ENCODE peak calls at places on chromosomes 5 and 9, in four cellular contexts. One of them, this sample, is unnamed.

GRCh38 chr5:140043508-140043872 is 391 bp upstream of the NRG2 start:
- DNase-seq in activated CD4-positive, alpha-beta T cell treated with anti-CD3 and anti-CD28 coated beads, Interleukin-2, amount 50 U/mL, for 48 hours: peak; percentile 19
- DNase-seq in heart left ventricle: peak; percentile 25
- DNase-seq in uterus: no peak
- DNase-seq in this sample: no peak

GRCh38 chr5:122152266-122152900 is 23.0 kb downstream of the ZNF474 start:
- DNase-seq in activated CD4-positive, alpha-beta T cell treated with anti-CD3 and anti-CD28 coated beads, Interleukin-2, amount 50 U/mL, for 48 hours: no peak
- DNase-seq in heart left ventricle: no peak
- DNase-seq in uterus: no peak
- DNase-seq in this sample: no peak

GRCh38 chr9:136120438-136120844 is 1.8 kb upstream of the TMEM250 start:
- DNase-seq in activated CD4-positive, alpha-beta T cell treated with anti-CD3 and anti-CD28 coated beads, Interleukin-2, amount 50 U/mL, for 48 hours: no peak
- DNase-seq in heart left ventricle: no peak
- DNase-seq in uterus: no peak
- DNase-seq in this sample: no peak

GRCh38 chr5:74943905-74944304 is 77.7 kb upstream of the FAM169A start:
- DNase-seq in activated CD4-positive, alpha-beta T cell treated with anti-CD3 and anti-CD28 coated beads, Interleukin-2, amount 50 U/mL, for 48 hours: no peak
- DNase-seq in heart left ventricle: no peak
- DNase-seq in uterus: no peak
- DNase-seq in this sample: no peak

GRCh38 chr5:180592176-180592575 is 877 bp upstream of the SCGB3A1 start:
- DNase-seq in activated CD4-positive, alpha-beta T cell treated with anti-CD3 and anti-CD28 coated beads, Interleukin-2, amount 50 U/mL, for 48 hours: no peak
- DNase-seq in heart left ventricle: no peak
- DNase-seq in uterus: no peak
- DNase-seq in this sample: no peak

GRCh38 chr5:7392401-7393024 is 3.4 kb upstream of the ADCY2 start:
- DNase-seq in activated CD4-positive, alpha-beta T cell treated with anti-CD3 and anti-CD28 coated beads, Interleukin-2, amount 50 U/mL, for 48 hours: no peak
- DNase-seq in heart left ventricle: no peak
- DNase-seq in uterus: no peak
- DNase-seq in this sample: peak; percentile 88

GRCh38 chr5:160649304-160649703 is 202.7 kb downstream of the ATP10B start:
- DNase-seq in activated CD4-positive, alpha-beta T cell treated with anti-CD3 and anti-CD28 coated beads, Interleukin-2, amount 50 U/mL, for 48 hours: no peak
- DNase-seq in heart left ventricle: no peak
- DNase-seq in uterus: no peak
- DNase-seq in this sample: no peak

GRCh38 chr5:10460252-10460906 is 18.7 kb downstream of the ROPN1L start:
- DNase-seq in activated CD4-positive, alpha-beta T cell treated with anti-CD3 and anti-CD28 coated beads, Interleukin-2, amount 50 U/mL, for 48 hours: no peak
- DNase-seq in heart left ventricle: peak; percentile 86
- DNase-seq in uterus: peak; percentile 41
- DNase-seq in this sample: no peak

GRCh38 chr5:78009937-78010527 is 233.9 kb upstream of the TBCA start:
- DNase-seq in activated CD4-positive, alpha-beta T cell treated with anti-CD3 and anti-CD28 coated beads, Interleukin-2, amount 50 U/mL, for 48 hours: no peak
- DNase-seq in heart left ventricle: no peak
- DNase-seq in uterus: no peak
- DNase-seq in this sample: no peak

GRCh38 chr9:4147476-4148214 is 152.2 kb downstream of the GLIS3 start:
- DNase-seq in activated CD4-positive, alpha-beta T cell treated with anti-CD3 and anti-CD28 coated beads, Interleukin-2, amount 50 U/mL, for 48 hours: no peak
- DNase-seq in heart left ventricle: no peak
- DNase-seq in uterus: no peak
- DNase-seq in this sample: no peak

GRCh38 chr9:109013678-109014145 is 413 bp upstream of the CTNNAL1 start:
- DNase-seq in activated CD4-positive, alpha-beta T cell treated with anti-CD3 and anti-CD28 coated beads, Interleukin-2, amount 50 U/mL, for 48 hours: no peak
- DNase-seq in heart left ventricle: no peak
- DNase-seq in uterus: no peak
- DNase-seq in this sample: no peak

GRCh38 chr9:136599811-136600660 is 54.2 kb upstream of the NOTCH1 start:
- DNase-seq in activated CD4-positive, alpha-beta T cell treated with anti-CD3 and anti-CD28 coated beads, Interleukin-2, amount 50 U/mL, for 48 hours: no peak
- DNase-seq in heart left ventricle: no peak
- DNase-seq in uterus: no peak
- DNase-seq in this sample: no peak

GRCh38 chr5:142816577-142816976 is 46.4 kb downstream of the ARHGAP26 start:
- DNase-seq in activated CD4-positive, alpha-beta T cell treated with anti-CD3 and anti-CD28 coated beads, Interleukin-2, amount 50 U/mL, for 48 hours: no peak
- DNase-seq in heart left ventricle: peak; percentile 68
- DNase-seq in uterus: no peak
- DNase-seq in this sample: no peak

GRCh38 chr9:114588150-114588663 is 638 bp downstream of the ATP6V1G1 start:
- DNase-seq in activated CD4-positive, alpha-beta T cell treated with anti-CD3 and anti-CD28 coated beads, Interleukin-2, amount 50 U/mL, for 48 hours: no peak
- DNase-seq in heart left ventricle: no peak
- DNase-seq in uterus: no peak
- DNase-seq in this sample: no peak

GRCh38 chr5:95644351-95645042 is 2.1 kb upstream of the RFESD start:
- DNase-seq in activated CD4-positive, alpha-beta T cell treated with anti-CD3 and anti-CD28 coated beads, Interleukin-2, amount 50 U/mL, for 48 hours: peak; percentile 49
- DNase-seq in heart left ventricle: peak; percentile 20
- DNase-seq in uterus: peak; percentile 55
- DNase-seq in this sample: peak; percentile 49

GRCh38 chr5:64666058-64666457 is 24.2 kb upstream of the SHISAL2B start:
- DNase-seq in activated CD4-positive, alpha-beta T cell treated with anti-CD3 and anti-CD28 coated beads, Interleukin-2, amount 50 U/mL, for 48 hours: no peak
- DNase-seq in heart left ventricle: no peak
- DNase-seq in uterus: no peak
- DNase-seq in this sample: no peak

GRCh38 chr9:63816742-63817621 is 1468.0 kb downstream of the FOXD4L5 start:
- DNase-seq in activated CD4-positive, alpha-beta T cell treated with anti-CD3 and anti-CD28 coated beads, Interleukin-2, amount 50 U/mL, for 48 hours: peak; percentile 71
- DNase-seq in heart left ventricle: peak; percentile 83
- DNase-seq in uterus: peak; percentile 39
- DNase-seq in this sample: no peak

GRCh38 chr9:95373069-95373681 is 55.7 kb upstream of the FANCC start:
- DNase-seq in activated CD4-positive, alpha-beta T cell treated with anti-CD3 and anti-CD28 coated beads, Interleukin-2, amount 50 U/mL, for 48 hours: no peak
- DNase-seq in heart left ventricle: no peak
- DNase-seq in uterus: no peak
- DNase-seq in this sample: peak; percentile 14

GRCh38 chr9:88258012-88258411 is 119.7 kb upstream of the SPATA31C2 start:
- DNase-seq in activated CD4-positive, alpha-beta T cell treated with anti-CD3 and anti-CD28 coated beads, Interleukin-2, amount 50 U/mL, for 48 hours: no peak
- DNase-seq in heart left ventricle: peak; percentile 53
- DNase-seq in uterus: peak; percentile 48
- DNase-seq in this sample: no peak

GRCh38 chr5:53199882-53200281 is 90.3 kb upstream of the MOCS2 start:
- DNase-seq in activated CD4-positive, alpha-beta T cell treated with anti-CD3 and anti-CD28 coated beads, Interleukin-2, amount 50 U/mL, for 48 hours: no peak
- DNase-seq in heart left ventricle: no peak
- DNase-seq in uterus: no peak
- DNase-seq in this sample: no peak

GRCh38 chr5:143376195-143376772 is 27.2 kb downstream of the NR3C1 start:
- DNase-seq in activated CD4-positive, alpha-beta T cell treated with anti-CD3 and anti-CD28 coated beads, Interleukin-2, amount 50 U/mL, for 48 hours: no peak
- DNase-seq in heart left ventricle: no peak
- DNase-seq in uterus: no peak
- DNase-seq in this sample: no peak

GRCh38 chr9:4769321-4770080 is 23.2 kb upstream of the RCL1 start:
- DNase-seq in activated CD4-positive, alpha-beta T cell treated with anti-CD3 and anti-CD28 coated beads, Interleukin-2, amount 50 U/mL, for 48 hours: no peak
- DNase-seq in heart left ventricle: no peak
- DNase-seq in uterus: no peak
- DNase-seq in this sample: no peak

GRCh38 chr9:37752646-37753488 is 738 bp upstream of the TRMT10B start:
- DNase-seq in activated CD4-positive, alpha-beta T cell treated with anti-CD3 and anti-CD28 coated beads, Interleukin-2, amount 50 U/mL, for 48 hours: no peak
- DNase-seq in heart left ventricle: no peak
- DNase-seq in uterus: no peak
- DNase-seq in this sample: no peak